ENCODE peak calls at places on chromosome 10, in nine cellular contexts. R, X, K, S, D, N, B, Y and F are unnamed samples.

GRCh38 chr10:132535065-132535651 is 2.4 kb upstream of the INPP5A start:
- DNase-seq in R (no peak), X (peak), K (no peak), S (no peak), D (no peak), N (no peak), B (peak), Y (no peak), F (no peak)

GRCh38 chr10:79404231-79404609 is 41.2 kb downstream of the ZCCHC24 start:
- DNase-seq in R (peak), X (peak), K (peak), S (no peak), D (no peak), N (no peak), B (peak), Y (peak), F (no peak)

GRCh38 chr10:97788552-97789442 is 17.0 kb upstream of the SFRP5 start:
- DNase-seq in R (peak), X (peak), K (no peak), S (no peak), D (no peak), N (peak), B (peak), Y (peak), F (no peak)

GRCh38 chr10:80771902-80772555 is 234.3 kb downstream of the SH2D4B start:
- DNase-seq in R (no peak), X (no peak), K (no peak), S (no peak), D (no peak), N (no peak), B (no peak), Y (no peak), F (no peak)

GRCh38 chr10:72061491-72061890 is 26.9 kb downstream of the SPOCK2 start:
- DNase-seq in R (no peak), X (no peak), K (no peak), S (no peak), D (no peak), N (no peak), B (no peak), Y (no peak), F (no peak)

GRCh38 chr10:32141018-32141807 is 85.0 kb upstream of the KIF5B start:
- DNase-seq in R (no peak), X (no peak), K (no peak), S (peak), D (peak), N (no peak), B (peak), Y (no peak), F (no peak)

GRCh38 chr10:43846187-43846680 is 197.6 kb upstream of the ZNF32 start:
- DNase-seq in R (no peak), X (peak), K (no peak), S (no peak), D (no peak), N (no peak), B (no peak), Y (peak), F (no peak)

GRCh38 chr10:62157601-62158000 is 111.0 kb downstream of the RTKN2 start:
- DNase-seq in R (no peak), X (no peak), K (no peak), S (no peak), D (no peak), N (no peak), B (no peak), Y (no peak), F (no peak)

GRCh38 chr10:123913688-123914268 is 22.2 kb upstream of the CPXM2 start:
- DNase-seq in R (no peak), X (no peak), K (no peak), S (no peak), D (no peak), N (no peak), B (peak), Y (peak), F (no peak)

GRCh38 chr10:105742184-105742583 is 1101.1 kb downstream of the SORCS3 start:
- DNase-seq in R (peak), X (peak), K (no peak), S (no peak), D (no peak), N (no peak), B (peak), Y (no peak), F (no peak)

GRCh38 chr10:93872776-93873175 is 21.0 kb upstream of the SLC35G1 start:
- DNase-seq in R (no peak), X (no peak), K (no peak), S (no peak), D (no peak), N (no peak), B (no peak), Y (no peak), F (no peak)

GRCh38 chr10:76354921-76355320 is 923.5 kb downstream of the LRMDA start:
- DNase-seq in R (no peak), X (no peak), K (no peak), S (no peak), D (no peak), N (no peak), B (no peak), Y (no peak), F (no peak)

GRCh38 chr10:110843031-110843430 is 28.7 kb upstream of the PDCD4 start:
- DNase-seq in R (no peak), X (no peak), K (no peak), S (no peak), D (no peak), N (no peak), B (no peak), Y (no peak), F (no peak)

GRCh38 chr10:97499561-97500296 is 1.0 kb downstream of the UBTD1 start:
- DNase-seq in R (no peak), X (peak), K (no peak), S (no peak), D (peak), N (no peak), B (peak), Y (peak), F (peak)

GRCh38 chr10:1187151-1187854 is 131.1 kb downstream of the WDR37 start:
- DNase-seq in R (no peak), X (no peak), K (no peak), S (no peak), D (no peak), N (no peak), B (no peak), Y (no peak), F (peak)

GRCh38 chr10:37972396-37972795 is 4.1 kb downstream of the ZNF25 start:
- DNase-seq in R (no peak), X (no peak), K (no peak), S (no peak), D (no peak), N (no peak), B (no peak), Y (no peak), F (no peak)

GRCh38 chr10:86168256-86168655 is 198.3 kb downstream of the GRID1 start:
- DNase-seq in R (peak), X (no peak), K (no peak), S (no peak), D (no peak), N (no peak), B (no peak), Y (no peak), F (no peak)

GRCh38 chr10:129972145-129972965 is 8.3 kb upstream of the EBF3 start:
- DNase-seq in R (peak), X (no peak), K (no peak), S (no peak), D (no peak), N (no peak), B (no peak), Y (no peak), F (no peak)

GRCh38 chr10:36324831-36325230 is 682.7 kb upstream of the FZD8 start:
- DNase-seq in R (no peak), X (no peak), K (no peak), S (peak), D (no peak), N (no peak), B (no peak), Y (no peak), F (no peak)

GRCh38 chr10:58104419-58104818 is 163.3 kb downstream of the IPMK start:
- DNase-seq in R (no peak), X (no peak), K (no peak), S (no peak), D (no peak), N (no peak), B (no peak), Y (peak), F (no peak)

GRCh38 chr10:51733061-51733460 is 33.7 kb upstream of the CSTF2T start:
- DNase-seq in R (no peak), X (no peak), K (peak), S (no peak), D (no peak), N (no peak), B (no peak), Y (peak), F (no peak)

GRCh38 chr10:100186253-100186780 is 488 bp upstream of the ERLIN1 start:
- DNase-seq in R (peak), X (peak), K (no peak), S (peak), D (peak), N (no peak), B (no peak), Y (peak), F (peak)

GRCh38 chr10:2674451-2674850 is 392.9 kb upstream of the PFKP start:
- DNase-seq in R (no peak), X (no peak), K (no peak), S (no peak), D (no peak), N (no peak), B (no peak), Y (no peak), F (no peak)

GRCh38 chr10:104333037-104333727 is 5.1 kb downstream of the ITPRIP start:
- DNase-seq in R (no peak), X (no peak), K (no peak), S (no peak), D (no peak), N (no peak), B (no peak), Y (no peak), F (no peak)

GRCh38 chr10:11066520-11066919 is 48.8 kb downstream of the CELF2 start:
- DNase-seq in R (no peak), X (no peak), K (no peak), S (no peak), D (no peak), N (no peak), B (no peak), Y (no peak), F (no peak)
- H3K27ac ChIP-seq in R (no peak), X (peak), K (no peak), S (no peak), D (no peak), N (no peak), B (no peak), Y (no peak), F (no peak)

DNA sequence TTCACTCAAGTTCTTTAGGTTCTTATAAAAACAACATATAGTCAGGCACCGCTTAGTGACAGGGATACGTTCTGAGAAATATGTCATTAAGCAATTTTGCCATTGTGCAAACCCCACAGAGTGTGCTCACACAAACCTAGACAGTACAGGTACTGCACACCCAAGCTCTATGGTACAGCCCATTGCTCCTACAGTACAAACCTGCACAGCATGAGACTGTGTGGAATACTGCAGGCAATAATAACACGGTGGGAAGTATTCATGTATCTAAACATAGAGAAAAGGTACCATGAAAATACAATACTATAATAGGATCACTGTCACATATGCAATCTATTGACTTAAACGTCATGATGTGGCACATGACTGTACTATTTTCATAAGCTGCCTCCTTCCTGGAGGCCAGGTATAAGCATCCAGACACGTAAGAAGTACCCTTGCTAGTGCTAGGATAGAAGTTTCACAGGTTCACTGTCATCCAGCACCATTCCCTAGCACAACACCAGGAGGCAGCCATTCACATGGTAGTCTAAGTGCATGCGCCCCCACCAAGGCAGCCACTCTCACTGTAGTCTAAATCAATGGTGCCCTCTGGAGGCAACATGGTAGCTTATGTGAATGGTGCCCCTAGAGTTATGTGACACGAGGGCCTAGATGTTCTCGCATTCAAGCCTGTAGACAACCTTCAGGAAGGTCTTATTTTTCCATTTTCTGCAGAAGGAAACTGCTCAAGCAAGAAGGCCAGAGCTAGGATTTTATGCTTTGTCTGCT is 98.5 kb downstream of the ARHGAP22 start:
- DNase-seq in R (peak), X (no peak), K (no peak), S (peak), D (no peak), N (peak), B (no peak), Y (peak), F (no peak)
- TF ChIP-seq CTCF in R (peak), X (peak), K (peak), S (peak), D (no peak), N (peak), B (no peak), Y (no peak), F (no peak)

GRCh38 chr10:11756766-11757315 is 14.7 kb downstream of the ECHDC3 start:
- DNase-seq in R (no peak), X (no peak), K (no peak), S (no peak), D (no peak), N (no peak), B (no peak), Y (no peak), F (no peak)
- H3K27ac ChIP-seq in R (peak), X (peak), K (no peak), S (no peak), D (peak), N (no peak), B (peak), Y (no peak), F (peak)

GRCh38 chr10:33869089-33869488 is 534.6 kb upstream of the NRP1 start:
- DNase-seq in R (no peak), X (no peak), K (no peak), S (no peak), D (no peak), N (no peak), B (no peak), Y (no peak), F (no peak)
- TF ChIP-seq CTCF in R (no peak), X (no peak), K (no peak), S (no peak), D (no peak), N (no peak), B (no peak), Y (no peak), F (no peak)

GRCh38 chr10:70357447-70358035 is 24.9 kb downstream of the LRRC20 start:
- DNase-seq in R (no peak), X (no peak), K (no peak), S (no peak), D (no peak), N (no peak), B (no peak), Y (peak), F (no peak)
- H3K27ac ChIP-seq in R (no peak), X (no peak), K (no peak), S (peak), D (no peak), N (no peak), B (no peak), Y (no peak), F (peak)